ENCODE peak calls at places on chromosomes 4 and X, in six cellular contexts. I is H7; F is stimulated activated effector memory CD8-positive, alpha-beta T cell treated with anti-CD3 and anti-CD28 coated beads, Interleukin-12 subunit alpha, Interleukin-12 subunit beta, amount 100 ng/mL, for 72 hours; Q is activated T-helper 1 cell treated with anti-CD3 and anti-CD28 coated beads, Interleukin-2, amount 50 U/mL, for 16 hours; T is psoas muscle; A is sigmoid colon. R is an unnamed sample.

GRCh38 chr4:36944227-36944626 is 300.3 kb upstream of the NWD2 start:
- DNase-seq in Q (no peak), I (no peak), F (no peak), T (no peak), A (no peak), R (no peak)

GRCh38 chr4:114563536-114564315 is 34.9 kb upstream of the UGT8 start:
- DNase-seq in F (no peak), T (no peak), I (peak), Q (no peak), A (no peak), R (no peak)

GRCh38 chr4:2244947-2245786 is 3.2 kb upstream of the HAUS3 start:
- DNase-seq in Q (no peak), I (peak), F (no peak), A (no peak), T (no peak), R (no peak)

GRCh38 chr4:152454398-152455011 is 81.4 kb downstream of the FBXW7 start:
- DNase-seq in I (peak), F (no peak), T (no peak), A (no peak), Q (no peak), R (no peak)

GRCh38 chrX:119537487-119537886 is 27.7 kb downstream of the STEEP1 start:
- DNase-seq in F (no peak), T (no peak), A (no peak), Q (no peak), I (no peak), R (no peak)

GRCh38 chrX:150546711-150547153 is 21.7 kb upstream of the MTM1 start:
- DNase-seq in T (no peak), I (no peak), A (no peak), F (no peak), Q (no peak), R (no peak)

GRCh38 chrX:104288269-104288668 is 33.5 kb upstream of the ESX1 start:
- DNase-seq in A (no peak), T (no peak), F (no peak), I (peak), Q (no peak), R (no peak)

GRCh38 chr4:7189475-7190277 is 2.7 kb upstream of the SORCS2 start:
- DNase-seq in T (no peak), A (peak), I (peak), Q (no peak), F (no peak), R (no peak)

GRCh38 chrX:42803320-42803719 is 25.4 kb upstream of the PPP1R2C start:
- DNase-seq in T (no peak), F (no peak), A (no peak), Q (no peak), I (no peak), R (no peak)

GRCh38 chr4:138451264-138451663 is 209.1 kb upstream of the SLC7A11 start:
- DNase-seq in A (no peak), T (no peak), I (no peak), F (no peak), Q (no peak), R (no peak)

GRCh38 chr4:97496298-97496873 is 646.9 kb downstream of the STPG2 start:
- DNase-seq in T (no peak), Q (no peak), I (no peak), F (no peak), A (no peak), R (no peak)

GRCh38 chr4:158934996-158935669 is 166.3 kb downstream of the FNIP2 start:
- DNase-seq in A (no peak), F (no peak), Q (no peak), T (no peak), I (no peak), R (no peak)

GRCh38 chr4:153394945-153395344 is 50.5 kb downstream of the MND1 start:
- DNase-seq in A (no peak), Q (no peak), I (no peak), F (no peak), T (no peak), R (no peak)

GRCh38 chrX:48934581-48935331 is 15.9 kb upstream of the PIM2 start:
- DNase-seq in T (no peak), Q (no peak), I (no peak), F (no peak), A (no peak), R (no peak)

GRCh38 chr4:132333723-132334045 is 815.4 kb upstream of the PCDH10 start:
- DNase-seq in F (no peak), T (no peak), I (no peak), A (no peak), Q (no peak), R (no peak)

GRCh38 chrX:140317462-140317861 is 187.4 kb downstream of the SOX3 start:
- DNase-seq in Q (no peak), I (peak), F (no peak), T (no peak), A (no peak), R (no peak)

GRCh38 chr4:138113819-138114415 is 128.2 kb downstream of the SLC7A11 start:
- DNase-seq in Q (no peak), A (no peak), F (no peak), I (no peak), T (no peak), R (no peak)

GRCh38 chr4:25234390-25235367 is 846 bp downstream of the PI4K2B start:
- DNase-seq in F (peak), A (peak), I (peak), Q (peak), T (peak), R (peak)

GRCh38 chr4:151045907-151046306 is 30.8 kb upstream of the LRBA start:
- DNase-seq in F (no peak), T (no peak), Q (no peak), A (no peak), I (peak), R (no peak)

GRCh38 chr4:1201851-1202525 is 29.6 kb upstream of the SPON2 start:
- DNase-seq in T (peak), I (peak), A (peak), Q (peak), F (peak), R (peak)

GRCh38 chr4:21113496-21114213 is 413.4 kb downstream of the PACRGL start:
- DNase-seq in Q (no peak), I (no peak), T (no peak), F (no peak), A (no peak), R (no peak)

GRCh38 chr4:139528377-139529005 is 27.5 kb downstream of the SETD7 start:
- DNase-seq in F (no peak), T (peak), I (no peak), A (peak), Q (no peak), R (peak)

GRCh38 chrX:19807414-19807813 is 80.0 kb downstream of the SH3KBP1 start:
- DNase-seq in Q (no peak), A (no peak), I (no peak), F (no peak), T (no peak), R (no peak)

GRCh38 chr4:142121951-142122350 is 485.6 kb downstream of the IL15 start:
- DNase-seq in T (no peak), F (no peak), I (no peak), Q (no peak), A (no peak), R (no peak)

GRCh38 chr4:7547368-7548040 is 112.8 kb upstream of the PSAPL1 start:
- DNase-seq in F (no peak), T (no peak), Q (no peak), A (no peak), I (no peak), R (no peak)

GRCh38 chr4:82528868-82529267 is 32.9 kb downstream of the TMEM150C start:
- DNase-seq in Q (no peak), A (no peak), I (peak), F (no peak), T (no peak), R (no peak)

GRCh38 chrX:149541521-149542047 is 772 bp downstream of the EOLA1 start:
- DNase-seq in Q (no peak), A (no peak), I (no peak), F (no peak), T (no peak), R (no peak)

GRCh38 chrX:9466115-9466495 is 1.2 kb downstream of the TBL1X start:
- DNase-seq in T (peak), I (peak), Q (no peak), A (peak), F (no peak), R (peak)

GRCh38 chr4:187207931-187208330 is 484.3 kb upstream of the FAT1 start:
- DNase-seq in A (no peak), F (no peak), T (no peak), Q (no peak), I (no peak), R (no peak)

GRCh38 chr4:3879681-3880594 is 113.8 kb downstream of the ADRA2C start:
- DNase-seq in A (no peak), I (peak), F (no peak), Q (no peak), T (no peak), R (no peak)

GRCh38 chr4:10924274-10924673 is 239.7 kb upstream of the CLNK start:
- DNase-seq in A (no peak), F (no peak), Q (no peak), T (no peak), I (peak), R (no peak)

GRCh38 chr4:69848028-69848427 is 11.9 kb downstream of the SULT1E1 start:
- DNase-seq in T (no peak), Q (no peak), F (no peak), A (no peak), I (no peak), R (no peak)

GRCh38 chr4:148437439-148437838 is 4.8 kb downstream of the NR3C2 start:
- DNase-seq in Q (no peak), A (no peak), I (no peak), F (no peak), T (no peak), R (no peak)

GRCh38 chr4:152394786-152395185 is 141.1 kb downstream of the FBXW7 start:
- DNase-seq in T (no peak), F (no peak), A (no peak), Q (no peak), I (no peak), R (no peak)